ENCODE peak calls at places on chromosomes 12 and 14, in seven cellular contexts. I is HCT116, D is GM23248, V is PC-3, P is GM23338, F is neural progenitor cell, M is hepatocyte. T is an unnamed sample.
A peak's percentile ranks its signal among the peaks of the same experiment; 100 is the strongest.

GRCh38 chr12:66963901-66964300 is 285.0 kb upstream of the GRIP1 start:
- DNase-seq in M (no peak), V (no peak), I (no peak), F (no peak), P (no peak), D (no peak), T (no peak)

GRCh38 chr12:52945389-52946232 is 3.3 kb upstream of the KRT18 start:
- DNase-seq in D (peak; percentile 55), M (peak; percentile 85), P (peak; percentile 90), F (peak; percentile 56), I (no peak), V (peak; percentile 67), T (no peak)

GRCh38 chr14:23146423-23146910 is 27.4 kb upstream of the CEBPE start:
- DNase-seq in P (no peak), I (no peak), D (no peak), M (no peak), V (no peak), F (no peak), T (no peak)

GRCh38 chr12:69513297-69513696 is 43.1 kb downstream of the FRS2 start:
- DNase-seq in I (no peak), P (no peak), F (no peak), V (no peak), M (no peak), D (peak; percentile 19), T (no peak)

GRCh38 chr12:112750971-112751370 is 40.6 kb upstream of the RPH3A start:
- DNase-seq in M (no peak), P (no peak), F (no peak), I (no peak), V (peak; percentile 79), D (no peak), T (no peak)

GRCh38 chr14:65255029-65255545 is 152.8 kb upstream of the MAX start:
- DNase-seq in P (no peak), I (peak; percentile 61), M (peak; percentile 68), V (peak; percentile 96), D (peak; percentile 85), F (no peak), T (no peak)

GRCh38 chr12:28222081-28222700 is 31.9 kb downstream of the CCDC91 start:
- DNase-seq in V (no peak), F (no peak), M (no peak), D (no peak), P (no peak), I (no peak), T (no peak)

GRCh38 chr14:91114079-91115065 is 499 bp downstream of the DGLUCY start:
- DNase-seq in P (peak; percentile 94), I (peak; percentile 68), D (peak; percentile 75), M (peak; percentile 75), F (peak; percentile 95), V (no peak), T (peak; percentile 87)

GRCh38 chr12:116015525-116015924 is 262.0 kb downstream of the MED13L start:
- DNase-seq in M (peak; percentile 71), F (peak; percentile 35), I (no peak), D (peak; percentile 77), V (peak; percentile 74), P (peak; percentile 54), T (peak; percentile 8)

GRCh38 chr12:27424631-27425230 is 21.8 kb upstream of the SMCO2 start:
- DNase-seq in F (peak; percentile 41), D (peak; percentile 81), I (peak; percentile 49), P (peak; percentile 68), V (peak; percentile 66), M (peak; percentile 58), T (peak; percentile 20)

GRCh38 chr14:101130861-101131260 is 227.3 kb upstream of the RTL1 start:
- DNase-seq in M (no peak), P (no peak), D (no peak), V (no peak), I (no peak), F (peak; percentile 2), T (no peak)

GRCh38 chr14:34662558-34663088 is 32.7 kb upstream of the SNX6 start:
- DNase-seq in V (no peak), D (peak; percentile 40), M (no peak), P (no peak), F (no peak), I (no peak), T (no peak)

GRCh38 chr14:68079941-68080697 is 260.5 kb downstream of the RAD51B start:
- DNase-seq in D (no peak), M (no peak), P (no peak), V (no peak), I (no peak), F (no peak), T (no peak)

GRCh38 chr12:92928431-92928961 is 599 bp downstream of the EEA1 start:
- DNase-seq in V (peak; percentile 15), I (no peak), F (no peak), M (peak; percentile 71), D (peak; percentile 75), P (no peak), T (no peak)

GRCh38 chr14:60183138-60183537 is 17.9 kb upstream of the DHRS7 start:
- DNase-seq in P (no peak), I (no peak), F (no peak), M (no peak), D (no peak), V (no peak), T (no peak)

GRCh38 chr12:115973968-115974765 is 303.3 kb downstream of the MED13L start:
- DNase-seq in P (no peak), I (no peak), F (no peak), V (no peak), D (no peak), M (no peak), T (no peak)

GRCh38 chr14:100074431-100075100 is 9.3 kb downstream of the EVL start:
- DNase-seq in I (no peak), F (no peak), P (no peak), M (no peak), V (no peak), D (no peak), T (no peak)

GRCh38 chr14:100070310-100070709 is 5.1 kb downstream of the EVL start:
- DNase-seq in F (no peak), M (no peak), I (no peak), D (no peak), P (no peak), V (no peak), T (no peak)

GRCh38 chr14:100072783-100073346 is 7.6 kb downstream of the EVL start:
- DNase-seq in M (no peak), D (no peak), F (no peak), P (peak; percentile 24), V (peak; percentile 62), I (peak; percentile 13), T (peak; percentile 53)

GRCh38 chr14:100069161-100069800 is 4.1 kb downstream of the EVL start:
- DNase-seq in F (no peak), I (no peak), D (no peak), M (no peak), V (no peak), P (no peak), T (no peak)

GRCh38 chr14:100071545-100071944 is 6.3 kb downstream of the EVL start:
- DNase-seq in P (no peak), V (no peak), M (no peak), D (no peak), I (no peak), F (no peak), T (peak; percentile 38)
- H3K4me2 ChIP-seq in P (no peak overlapping the region), V (no peak overlapping the region), M (no peak overlapping the region), D (no peak overlapping the region), I (no peak overlapping the region), F (no peak overlapping the region), T (peak overlapping the region; percentile 43)

GRCh38 chr12:100238801-100239200 is 28.1 kb downstream of the DEPDC4 start:
- DNase-seq in I (no peak), F (no peak), V (no peak), M (no peak), D (no peak), P (no peak), T (no peak)
- TF ChIP-seq EZH2phosphoT487 in I (no peak), F (no peak), V (no peak), M (no peak), D (no peak), P (no peak), T (no peak)

GRCh38 chr14:105167303-105168092 is 1.1 kb downstream of the JAG2 start:
- DNase-seq in D (peak; percentile 37), V (peak; percentile 50), M (peak; percentile 48), P (peak; percentile 50), F (peak; percentile 66), I (no peak), T (no peak)

GRCh38 chr14:105165761-105166485 is 2.7 kb downstream of the JAG2 start:
- DNase-seq in I (no peak), D (no peak), M (no peak), V (no peak), P (no peak), F (no peak), T (no peak)

GRCh38 chr14:105168093-105168420 is 519 bp downstream of the JAG2 start:
- DNase-seq in I (no peak), P (peak; percentile 58), F (no peak), D (no peak), V (no peak), M (no peak), T (no peak)

GRCh38 chr14:105165134-105165704 is 3.4 kb downstream of the JAG2 start:
- DNase-seq in M (no peak), I (no peak), D (no peak), V (no peak), P (no peak), F (no peak), T (no peak)

DNA sequence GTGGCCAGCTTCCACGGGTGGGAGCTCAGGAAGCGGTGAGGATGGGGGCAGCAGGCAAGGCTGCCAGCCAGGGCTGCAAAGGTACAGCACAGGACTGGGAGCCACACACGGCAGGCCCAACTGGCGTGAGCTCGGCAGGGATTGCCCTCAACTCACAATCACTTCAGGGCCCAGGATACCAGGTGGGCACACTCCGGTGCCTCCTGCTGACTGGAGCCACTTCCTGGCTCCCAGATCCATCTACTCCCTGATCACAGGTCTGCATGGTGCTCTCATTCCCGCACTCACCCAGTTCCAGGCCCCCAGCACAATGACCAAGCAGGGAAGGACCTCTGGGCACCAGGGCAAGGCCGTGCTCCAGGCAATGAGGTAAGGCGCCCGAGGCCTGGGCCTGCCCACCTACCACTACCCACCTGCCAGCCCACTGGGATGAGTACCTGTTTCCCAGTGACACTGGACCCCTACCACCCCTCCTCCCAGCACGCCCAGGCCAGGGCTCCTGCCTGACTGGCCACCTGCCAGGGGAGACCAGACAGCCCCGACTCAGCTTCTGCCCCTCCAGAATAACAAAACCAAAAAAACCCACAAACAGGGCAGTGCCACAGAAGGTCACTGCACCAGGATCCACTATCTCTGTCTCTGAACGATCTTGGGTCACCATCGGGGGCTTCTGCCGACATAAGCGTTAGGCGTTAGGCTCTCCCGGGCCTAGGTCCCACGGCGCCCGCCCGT is 1.8 kb downstream of the JAG2 start:
- DNase-seq in D (no peak), V (no peak), I (no peak), P (no peak), M (no peak), F (no peak), T (no peak)
- H3K27ac ChIP-seq in D (no peak overlapping the region), V (no peak overlapping the region), I (peak overlapping the region; percentile 93), P (no peak overlapping the region), M (no peak overlapping the region), F (no peak overlapping the region), T (no peak overlapping the region)

DNA sequence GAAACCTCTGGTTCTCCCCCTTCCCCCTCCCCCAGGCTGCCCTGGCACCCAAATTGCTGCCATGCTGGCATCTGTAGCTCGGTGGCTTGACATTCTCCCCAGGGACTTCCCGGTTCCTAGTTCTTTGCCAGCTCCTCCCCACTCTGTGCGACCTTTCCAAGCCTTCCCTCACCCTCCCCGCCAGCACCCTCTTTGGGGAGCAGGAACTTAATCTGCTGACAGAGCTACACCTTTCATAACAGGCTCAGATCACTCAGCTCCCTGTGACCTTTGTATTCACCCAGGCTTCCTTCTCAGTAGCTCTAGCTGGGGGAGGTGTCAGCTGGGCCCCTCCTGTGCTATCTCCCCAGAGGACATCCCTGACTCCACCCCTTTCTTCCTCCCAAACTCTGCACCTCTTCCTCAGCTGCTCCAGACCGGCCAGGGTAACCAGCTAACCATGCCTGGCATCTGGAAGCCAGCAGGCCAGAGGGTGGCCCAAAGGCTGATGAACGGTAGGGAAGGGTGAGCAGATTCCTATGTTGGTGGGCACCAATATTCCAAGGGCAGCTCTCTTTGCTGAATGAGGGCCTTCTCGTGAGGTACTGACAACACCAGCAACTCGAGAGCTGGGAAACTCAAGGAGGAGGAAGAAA is 1.8 kb upstream of the COX14 start:
- DNase-seq in D (no peak), I (no peak), P (no peak), V (no peak), M (peak; percentile 76), F (no peak), T (peak; percentile 85)
- H3K4me2 ChIP-seq in D (peak overlapping the region; percentile 7), I (peak overlapping the region; percentile 64), P (peak overlapping the region; percentile 59), V (no peak overlapping the region), M (peak overlapping the region; percentile 64), F (peak overlapping the region; percentile 71), T (peak overlapping the region; percentile 98)

T was measured in MM.1S.